ENCODE peak calls at places on chromosomes 7 and 10, in six cellular contexts. One of them, this sample, is unnamed.

GRCh38 chr10:49144021-49144720 is 10.3 kb upstream of the FAM170B start:
- DNase-seq in HFFc6: no peak
- DNase-seq in C1 segment of cervical spinal cord: no peak
- DNase-seq in pons: no peak
- DNase-seq in CD8-positive, alpha-beta memory T cell: no peak
- DNase-seq in Ammon's horn: no peak
- DNase-seq in this sample: no peak

GRCh38 chr7:116984917-116985316 is 31.6 kb downstream of the ST7 start:
- DNase-seq in HFFc6: peak
- DNase-seq in C1 segment of cervical spinal cord: no peak
- DNase-seq in pons: peak
- DNase-seq in CD8-positive, alpha-beta memory T cell: no peak
- DNase-seq in Ammon's horn: no peak
- DNase-seq in this sample: no peak

GRCh38 chr7:80726731-80727130 is 88.3 kb downstream of the CD36 start:
- DNase-seq in HFFc6: no peak
- DNase-seq in C1 segment of cervical spinal cord: no peak
- DNase-seq in pons: no peak
- DNase-seq in CD8-positive, alpha-beta memory T cell: no peak
- DNase-seq in Ammon's horn: no peak
- DNase-seq in this sample: no peak

GRCh38 chr7:12297709-12298108 is 86.6 kb downstream of the TMEM106B start:
- DNase-seq in HFFc6: no peak
- DNase-seq in C1 segment of cervical spinal cord: no peak
- DNase-seq in pons: no peak
- DNase-seq in CD8-positive, alpha-beta memory T cell: no peak
- DNase-seq in Ammon's horn: no peak
- DNase-seq in this sample: no peak

GRCh38 chr10:32411797-32412498 is 34.0 kb upstream of the CCDC7 start:
- DNase-seq in HFFc6: no peak
- DNase-seq in C1 segment of cervical spinal cord: no peak
- DNase-seq in pons: peak
- DNase-seq in CD8-positive, alpha-beta memory T cell: no peak
- DNase-seq in Ammon's horn: no peak
- DNase-seq in this sample: no peak

GRCh38 chr7:21542891-21543527 is at the start of gene DNAH11:
- DNase-seq in HFFc6: no peak
- DNase-seq in C1 segment of cervical spinal cord: no peak
- DNase-seq in pons: no peak
- DNase-seq in CD8-positive, alpha-beta memory T cell: no peak
- DNase-seq in Ammon's horn: peak
- DNase-seq in this sample: peak

GRCh38 chr7:83355143-83355542 is 192.5 kb upstream of the PCLO start:
- DNase-seq in HFFc6: no peak
- DNase-seq in C1 segment of cervical spinal cord: no peak
- DNase-seq in pons: no peak
- DNase-seq in CD8-positive, alpha-beta memory T cell: no peak
- DNase-seq in Ammon's horn: no peak
- DNase-seq in this sample: no peak

GRCh38 chr10:18185621-18186020 is 45.4 kb downstream of the CACNB2 start:
- DNase-seq in HFFc6: no peak
- DNase-seq in C1 segment of cervical spinal cord: no peak
- DNase-seq in pons: no peak
- DNase-seq in CD8-positive, alpha-beta memory T cell: no peak
- DNase-seq in Ammon's horn: no peak
- DNase-seq in this sample: no peak

GRCh38 chr7:104967595-104967994 is 46.4 kb upstream of the KMT2E start:
- DNase-seq in HFFc6: peak
- DNase-seq in C1 segment of cervical spinal cord: no peak
- DNase-seq in pons: no peak
- DNase-seq in CD8-positive, alpha-beta memory T cell: no peak
- DNase-seq in Ammon's horn: no peak
- DNase-seq in this sample: no peak

GRCh38 chr10:42488416-42488815 is 150.0 kb downstream of the ZNF33B start:
- DNase-seq in HFFc6: peak
- DNase-seq in C1 segment of cervical spinal cord: no peak
- DNase-seq in pons: no peak
- DNase-seq in CD8-positive, alpha-beta memory T cell: no peak
- DNase-seq in Ammon's horn: no peak
- DNase-seq in this sample: no peak

GRCh38 chr10:33460461-33461294 is 126.2 kb upstream of the NRP1 start:
- DNase-seq in HFFc6: peak
- DNase-seq in C1 segment of cervical spinal cord: peak
- DNase-seq in pons: peak
- DNase-seq in CD8-positive, alpha-beta memory T cell: no peak
- DNase-seq in Ammon's horn: peak
- DNase-seq in this sample: no peak

GRCh38 chr10:104031631-104032030 is 54.0 kb downstream of the COL17A1 start:
- DNase-seq in HFFc6: no peak
- DNase-seq in C1 segment of cervical spinal cord: no peak
- DNase-seq in pons: no peak
- DNase-seq in CD8-positive, alpha-beta memory T cell: no peak
- DNase-seq in Ammon's horn: no peak
- DNase-seq in this sample: no peak

GRCh38 chr7:101100858-101101847 is 15.9 kb downstream of the TRIM56 start:
- DNase-seq in HFFc6: no peak
- DNase-seq in C1 segment of cervical spinal cord: no peak
- DNase-seq in pons: no peak
- DNase-seq in CD8-positive, alpha-beta memory T cell: no peak
- DNase-seq in Ammon's horn: no peak
- DNase-seq in this sample: no peak

GRCh38 chr10:79434816-79435215 is 10.6 kb downstream of the ZCCHC24 start:
- DNase-seq in HFFc6: peak
- DNase-seq in C1 segment of cervical spinal cord: no peak
- DNase-seq in pons: no peak
- DNase-seq in CD8-positive, alpha-beta memory T cell: no peak
- DNase-seq in Ammon's horn: no peak
- DNase-seq in this sample: no peak